ENCODE peak calls at places on chromosomes 16 and 17, in seven cellular contexts. One of them, this sample, is unnamed.

GRCh38 chr16:28589930-28590329 is 6.9 kb downstream of the SULT1A2 start:
- DNase-seq in CD8-positive, alpha-beta T cell: no peak
- DNase-seq in glutamatergic neuron: no peak
- DNase-seq in brain pericyte: no peak
- DNase-seq in stimulated activated CD8-positive, alpha-beta memory T cell treated with anti-CD3 and anti-CD28 coated beads, Interleukin-7, amount 100 ng/mL, for 24 hours: no peak
- DNase-seq in mucosa of descending colon: no peak
- DNase-seq in thoracic aorta: no peak
- DNase-seq in this sample: no peak

GRCh38 chr17:39551879-39552278 is 55.8 kb downstream of the NEUROD2 start:
- DNase-seq in thoracic aorta: no peak
- DNase-seq in mucosa of descending colon: no peak
- DNase-seq in CD8-positive, alpha-beta T cell: no peak
- DNase-seq in stimulated activated CD8-positive, alpha-beta memory T cell treated with anti-CD3 and anti-CD28 coated beads, Interleukin-7, amount 100 ng/mL, for 24 hours: no peak
- DNase-seq in brain pericyte: no peak
- DNase-seq in glutamatergic neuron: no peak
- DNase-seq in this sample: no peak

GRCh38 chr16:10078541-10078949 is 103.7 kb downstream of the GRIN2A start:
- DNase-seq in thoracic aorta: no peak
- DNase-seq in brain pericyte: no peak
- DNase-seq in glutamatergic neuron: peak
- DNase-seq in CD8-positive, alpha-beta T cell: no peak
- DNase-seq in mucosa of descending colon: no peak
- DNase-seq in stimulated activated CD8-positive, alpha-beta memory T cell treated with anti-CD3 and anti-CD28 coated beads, Interleukin-7, amount 100 ng/mL, for 24 hours: no peak
- DNase-seq in this sample: no peak

GRCh38 chr16:64826374-64826773 is 295.5 kb downstream of the CDH11 start:
- DNase-seq in CD8-positive, alpha-beta T cell: no peak
- DNase-seq in thoracic aorta: no peak
- DNase-seq in glutamatergic neuron: no peak
- DNase-seq in stimulated activated CD8-positive, alpha-beta memory T cell treated with anti-CD3 and anti-CD28 coated beads, Interleukin-7, amount 100 ng/mL, for 24 hours: no peak
- DNase-seq in brain pericyte: no peak
- DNase-seq in mucosa of descending colon: no peak
- DNase-seq in this sample: no peak

GRCh38 chr17:77836557-77837041 is 121.9 kb upstream of the TNRC6C start:
- DNase-seq in brain pericyte: no peak
- DNase-seq in thoracic aorta: no peak
- DNase-seq in mucosa of descending colon: no peak
- DNase-seq in CD8-positive, alpha-beta T cell: no peak
- DNase-seq in stimulated activated CD8-positive, alpha-beta memory T cell treated with anti-CD3 and anti-CD28 coated beads, Interleukin-7, amount 100 ng/mL, for 24 hours: no peak
- DNase-seq in glutamatergic neuron: no peak
- DNase-seq in this sample: peak

GRCh38 chr16:68086336-68086821 is 1.2 kb downstream of the NFATC3 start:
- DNase-seq in stimulated activated CD8-positive, alpha-beta memory T cell treated with anti-CD3 and anti-CD28 coated beads, Interleukin-7, amount 100 ng/mL, for 24 hours: no peak
- DNase-seq in thoracic aorta: no peak
- DNase-seq in CD8-positive, alpha-beta T cell: no peak
- DNase-seq in mucosa of descending colon: no peak
- DNase-seq in brain pericyte: no peak
- DNase-seq in glutamatergic neuron: no peak
- DNase-seq in this sample: peak

GRCh38 chr17:70344356-70345060 is 175.2 kb downstream of the KCNJ2 start:
- DNase-seq in mucosa of descending colon: no peak
- DNase-seq in thoracic aorta: no peak
- DNase-seq in CD8-positive, alpha-beta T cell: no peak
- DNase-seq in glutamatergic neuron: no peak
- DNase-seq in brain pericyte: no peak
- DNase-seq in stimulated activated CD8-positive, alpha-beta memory T cell treated with anti-CD3 and anti-CD28 coated beads, Interleukin-7, amount 100 ng/mL, for 24 hours: no peak
- DNase-seq in this sample: no peak

GRCh38 chr16:73074399-73074798 is 26.5 kb upstream of the ZFHX3 start:
- DNase-seq in mucosa of descending colon: no peak
- DNase-seq in brain pericyte: no peak
- DNase-seq in CD8-positive, alpha-beta T cell: no peak
- DNase-seq in glutamatergic neuron: no peak
- DNase-seq in thoracic aorta: no peak
- DNase-seq in stimulated activated CD8-positive, alpha-beta memory T cell treated with anti-CD3 and anti-CD28 coated beads, Interleukin-7, amount 100 ng/mL, for 24 hours: no peak
- DNase-seq in this sample: no peak

GRCh38 chr17:63497708-63498483 is 21.0 kb downstream of the ACE start:
- DNase-seq in thoracic aorta: no peak
- DNase-seq in CD8-positive, alpha-beta T cell: no peak
- DNase-seq in mucosa of descending colon: no peak
- DNase-seq in glutamatergic neuron: peak
- DNase-seq in brain pericyte: no peak
- DNase-seq in stimulated activated CD8-positive, alpha-beta memory T cell treated with anti-CD3 and anti-CD28 coated beads, Interleukin-7, amount 100 ng/mL, for 24 hours: no peak
- DNase-seq in this sample: no peak

GRCh38 chr17:46157443-46158107 is 35.7 kb downstream of the KANSL1 start:
- DNase-seq in mucosa of descending colon: no peak
- DNase-seq in brain pericyte: peak
- DNase-seq in glutamatergic neuron: no peak
- DNase-seq in CD8-positive, alpha-beta T cell: no peak
- DNase-seq in thoracic aorta: no peak
- DNase-seq in stimulated activated CD8-positive, alpha-beta memory T cell treated with anti-CD3 and anti-CD28 coated beads, Interleukin-7, amount 100 ng/mL, for 24 hours: no peak
- DNase-seq in this sample: peak

GRCh38 chr16:15988268-15989013 is 39.0 kb downstream of the ABCC1 start:
- DNase-seq in CD8-positive, alpha-beta T cell: no peak
- DNase-seq in glutamatergic neuron: no peak
- DNase-seq in thoracic aorta: no peak
- DNase-seq in stimulated activated CD8-positive, alpha-beta memory T cell treated with anti-CD3 and anti-CD28 coated beads, Interleukin-7, amount 100 ng/mL, for 24 hours: no peak
- DNase-seq in mucosa of descending colon: no peak
- DNase-seq in brain pericyte: no peak
- DNase-seq in this sample: no peak

GRCh38 chr17:50114849-50115357 is 15.1 kb downstream of the SAMD14 start:
- DNase-seq in thoracic aorta: no peak
- DNase-seq in CD8-positive, alpha-beta T cell: no peak
- DNase-seq in brain pericyte: no peak
- DNase-seq in glutamatergic neuron: no peak
- DNase-seq in mucosa of descending colon: no peak
- DNase-seq in stimulated activated CD8-positive, alpha-beta memory T cell treated with anti-CD3 and anti-CD28 coated beads, Interleukin-7, amount 100 ng/mL, for 24 hours: no peak
- DNase-seq in this sample: peak

GRCh38 chr17:79803997-79804855 is 7.3 kb upstream of the CBX8 start:
- DNase-seq in mucosa of descending colon: no peak
- DNase-seq in glutamatergic neuron: peak
- DNase-seq in brain pericyte: no peak
- DNase-seq in stimulated activated CD8-positive, alpha-beta memory T cell treated with anti-CD3 and anti-CD28 coated beads, Interleukin-7, amount 100 ng/mL, for 24 hours: peak
- DNase-seq in CD8-positive, alpha-beta T cell: no peak
- DNase-seq in thoracic aorta: no peak
- DNase-seq in this sample: no peak

GRCh38 chr17:61219460-61219859 is 180.2 kb upstream of the TBX2 start:
- DNase-seq in mucosa of descending colon: no peak
- DNase-seq in stimulated activated CD8-positive, alpha-beta memory T cell treated with anti-CD3 and anti-CD28 coated beads, Interleukin-7, amount 100 ng/mL, for 24 hours: no peak
- DNase-seq in glutamatergic neuron: peak
- DNase-seq in thoracic aorta: no peak
- DNase-seq in brain pericyte: no peak
- DNase-seq in CD8-positive, alpha-beta T cell: no peak
- DNase-seq in this sample: peak

GRCh38 chr17:60592750-60593149 is 7.2 kb upstream of the PPM1D start:
- DNase-seq in CD8-positive, alpha-beta T cell: no peak
- DNase-seq in brain pericyte: no peak
- DNase-seq in mucosa of descending colon: no peak
- DNase-seq in stimulated activated CD8-positive, alpha-beta memory T cell treated with anti-CD3 and anti-CD28 coated beads, Interleukin-7, amount 100 ng/mL, for 24 hours: no peak
- DNase-seq in thoracic aorta: no peak
- DNase-seq in glutamatergic neuron: no peak
- DNase-seq in this sample: no peak

GRCh38 chr17:72719582-72720493 is 372.6 kb downstream of the SLC39A11 start:
- DNase-seq in stimulated activated CD8-positive, alpha-beta memory T cell treated with anti-CD3 and anti-CD28 coated beads, Interleukin-7, amount 100 ng/mL, for 24 hours: no peak
- DNase-seq in brain pericyte: peak
- DNase-seq in thoracic aorta: no peak
- DNase-seq in CD8-positive, alpha-beta T cell: peak
- DNase-seq in mucosa of descending colon: no peak
- DNase-seq in glutamatergic neuron: no peak
- DNase-seq in this sample: no peak

GRCh38 chr17:30832438-30832790 is 648 bp downstream of the ATAD5 start:
- DNase-seq in CD8-positive, alpha-beta T cell: no peak
- DNase-seq in glutamatergic neuron: no peak
- DNase-seq in brain pericyte: no peak
- DNase-seq in thoracic aorta: no peak
- DNase-seq in mucosa of descending colon: no peak
- DNase-seq in stimulated activated CD8-positive, alpha-beta memory T cell treated with anti-CD3 and anti-CD28 coated beads, Interleukin-7, amount 100 ng/mL, for 24 hours: no peak
- DNase-seq in this sample: no peak

GRCh38 chr16:81521141-81521626 is 76.6 kb downstream of the CMIP start:
- DNase-seq in thoracic aorta: no peak
- DNase-seq in brain pericyte: no peak
- DNase-seq in stimulated activated CD8-positive, alpha-beta memory T cell treated with anti-CD3 and anti-CD28 coated beads, Interleukin-7, amount 100 ng/mL, for 24 hours: peak
- DNase-seq in mucosa of descending colon: peak
- DNase-seq in glutamatergic neuron: peak
- DNase-seq in CD8-positive, alpha-beta T cell: peak
- DNase-seq in this sample: no peak

GRCh38 chr17:27845264-27846041 is 45.1 kb upstream of the NOS2 start:
- DNase-seq in stimulated activated CD8-positive, alpha-beta memory T cell treated with anti-CD3 and anti-CD28 coated beads, Interleukin-7, amount 100 ng/mL, for 24 hours: no peak
- DNase-seq in brain pericyte: no peak
- DNase-seq in glutamatergic neuron: no peak
- DNase-seq in thoracic aorta: no peak
- DNase-seq in mucosa of descending colon: no peak
- DNase-seq in CD8-positive, alpha-beta T cell: no peak
- DNase-seq in this sample: no peak

GRCh38 chr16:68093816-68094613 is 8.8 kb downstream of the NFATC3 start:
- DNase-seq in glutamatergic neuron: no peak
- DNase-seq in thoracic aorta: no peak
- DNase-seq in CD8-positive, alpha-beta T cell: no peak
- DNase-seq in mucosa of descending colon: no peak
- DNase-seq in brain pericyte: no peak
- DNase-seq in stimulated activated CD8-positive, alpha-beta memory T cell treated with anti-CD3 and anti-CD28 coated beads, Interleukin-7, amount 100 ng/mL, for 24 hours: no peak
- DNase-seq in this sample: peak

GRCh38 chr17:7889166-7889584 is 586 bp downstream of the CHD3 start:
- DNase-seq in thoracic aorta: peak
- DNase-seq in brain pericyte: peak
- DNase-seq in stimulated activated CD8-positive, alpha-beta memory T cell treated with anti-CD3 and anti-CD28 coated beads, Interleukin-7, amount 100 ng/mL, for 24 hours: no peak
- DNase-seq in CD8-positive, alpha-beta T cell: no peak
- DNase-seq in mucosa of descending colon: peak
- DNase-seq in glutamatergic neuron: peak
- DNase-seq in this sample: peak

GRCh38 chr16:84874553-84874952 is 54.8 kb downstream of the CRISPLD2 start:
- DNase-seq in mucosa of descending colon: no peak
- DNase-seq in thoracic aorta: no peak
- DNase-seq in brain pericyte: no peak
- DNase-seq in glutamatergic neuron: no peak
- DNase-seq in stimulated activated CD8-positive, alpha-beta memory T cell treated with anti-CD3 and anti-CD28 coated beads, Interleukin-7, amount 100 ng/mL, for 24 hours: no peak
- DNase-seq in CD8-positive, alpha-beta T cell: no peak
- DNase-seq in this sample: no peak

GRCh38 chr16:21101631-21102420 is 48.8 kb downstream of the DNAH3 start:
- DNase-seq in thoracic aorta: no peak
- DNase-seq in CD8-positive, alpha-beta T cell: peak
- DNase-seq in brain pericyte: no peak
- DNase-seq in glutamatergic neuron: peak
- DNase-seq in mucosa of descending colon: no peak
- DNase-seq in stimulated activated CD8-positive, alpha-beta memory T cell treated with anti-CD3 and anti-CD28 coated beads, Interleukin-7, amount 100 ng/mL, for 24 hours: no peak
- DNase-seq in this sample: peak

GRCh38 chr16:49600541-49600940 is 226.9 kb downstream of the C16orf78 start:
- DNase-seq in CD8-positive, alpha-beta T cell: no peak
- DNase-seq in thoracic aorta: no peak
- DNase-seq in glutamatergic neuron: no peak
- DNase-seq in mucosa of descending colon: no peak
- DNase-seq in brain pericyte: no peak
- DNase-seq in stimulated activated CD8-positive, alpha-beta memory T cell treated with anti-CD3 and anti-CD28 coated beads, Interleukin-7, amount 100 ng/mL, for 24 hours: no peak
- DNase-seq in this sample: no peak

This sample was measured in fibroblast of gingiva.